ENCODE peak calls at places on chromosome 19, in five cellular contexts. E, S, H, D and I are unnamed samples.

GRCh38 chr19:56637976-56638555 is 4.9 kb upstream of the SMIM17 start:
- DNase-seq in S (peak; percentile 37), H (peak; percentile 46), E (peak; percentile 76), D (peak; percentile 71), I (peak; percentile 14)

GRCh38 chr19:17681505-17682125 is 6.5 kb downstream of the UNC13A start:
- DNase-seq in H (peak; percentile 64), E (peak; percentile 25), S (peak; percentile 65), D (peak; percentile 34), I (peak; percentile 54)

GRCh38 chr19:369876-370275 is 25.3 kb upstream of the MIER2 start:
- DNase-seq in H (no peak), E (no peak), D (no peak), S (no peak), I (no peak)

GRCh38 chr19:3403489-3404323 is 37.3 kb downstream of the NFIC start:
- DNase-seq in H (no peak), D (peak; percentile 92), S (no peak), E (no peak), I (no peak)

GRCh38 chr19:43690890-43691289 is 20.9 kb upstream of the PLAUR start:
- DNase-seq in D (no peak), E (no peak), S (no peak), H (no peak), I (no peak)

GRCh38 chr19:14718522-14719113 is 28.8 kb downstream of the ZNF333 start:
- DNase-seq in H (no peak), E (no peak), S (no peak), D (no peak), I (no peak)

GRCh38 chr19:33781536-33781935 is 15.1 kb upstream of the KCTD15 start:
- DNase-seq in D (no peak), S (no peak), E (no peak), H (no peak), I (no peak)

GRCh38 chr19:4633140-4633967 is 6.0 kb upstream of the TNFAIP8L1 start:
- DNase-seq in D (peak; percentile 66), E (peak; percentile 81), H (peak; percentile 68), S (peak; percentile 73), I (peak; percentile 47)

GRCh38 chr19:34254552-34255432 is at the start of gene GARRE1:
- DNase-seq in D (no peak), H (peak; percentile 39), E (no peak), S (peak; percentile 61), I (peak; percentile 25)

GRCh38 chr19:4908781-4909171 is 525 bp upstream of the UHRF1 start:
- DNase-seq in H (no peak), E (no peak), S (no peak), D (no peak), I (no peak)

GRCh38 chr19:34676697-34677385 is at the start of gene SCGB2B2:
- DNase-seq in H (no peak), E (peak; percentile 38), D (no peak), S (no peak), I (no peak)

GRCh38 chr19:6038634-6039405 is 60.9 kb upstream of the RANBP3 start:
- DNase-seq in S (no peak), D (no peak), H (no peak), E (no peak), I (no peak)

GRCh38 chr19:15291089-15291488 is 41.2 kb downstream of the BRD4 start:
- DNase-seq in E (no peak), H (no peak), D (peak; percentile 73), S (no peak), I (no peak)

GRCh38 chr19:3637621-3638020 is 11.0 kb upstream of the CACTIN start:
- DNase-seq in S (no peak), E (no peak), H (no peak), D (no peak), I (no peak)

GRCh38 chr19:6222884-6223283 is 56.9 kb downstream of the MLLT1 start:
- DNase-seq in D (no peak), E (no peak), H (no peak), S (no peak), I (no peak)

GRCh38 chr19:5022066-5022860 is 53.4 kb downstream of the KDM4B start:
- DNase-seq in H (no peak), E (no peak), S (no peak), D (no peak), I (no peak)

GRCh38 chr19:38118176-38118575 is 105.8 kb downstream of the DPF1 start:
- DNase-seq in S (no peak), D (no peak), E (no peak), H (no peak), I (no peak)

GRCh38 chr19:3098515-3099346 is 4.6 kb downstream of the GNA11 start:
- DNase-seq in E (no peak), H (no peak), S (no peak), D (no peak), I (no peak)

GRCh38 chr19:6743714-6744380 is 4.4 kb downstream of the TRIP10 start:
- DNase-seq in S (no peak), E (peak; percentile 47), H (no peak), D (peak; percentile 31), I (no peak)

GRCh38 chr19:5691205-5691929 is 1.3 kb downstream of the RPL36 start:
- DNase-seq in D (peak; percentile 30), S (no peak), E (peak; percentile 48), H (no peak), I (no peak)

GRCh38 chr19:4800591-4801081 is 9.1 kb downstream of the FEM1A start:
- DNase-seq in E (peak; percentile 95), S (no peak), H (no peak), D (no peak), I (no peak)

GRCh38 chr19:1076951-1077350 is 10.0 kb downstream of the ARHGAP45 start:
- DNase-seq in S (no peak), E (peak; percentile 77), H (no peak), D (no peak), I (no peak)

GRCh38 chr19:13832096-13832495 is 36.9 kb downstream of the ZSWIM4 start:
- DNase-seq in S (no peak), H (no peak), D (no peak), E (no peak), I (no peak)

GRCh38 chr19:6216236-6216995 is 63.4 kb downstream of the MLLT1 start:
- DNase-seq in D (no peak), S (no peak), E (no peak), H (no peak), I (no peak)

GRCh38 chr19:56567274-56568120 is at the start of gene ZNF470:
- DNase-seq in E (peak; percentile 46), S (peak; percentile 86), D (peak; percentile 85), H (peak; percentile 87), I (peak; percentile 78)

DNA sequence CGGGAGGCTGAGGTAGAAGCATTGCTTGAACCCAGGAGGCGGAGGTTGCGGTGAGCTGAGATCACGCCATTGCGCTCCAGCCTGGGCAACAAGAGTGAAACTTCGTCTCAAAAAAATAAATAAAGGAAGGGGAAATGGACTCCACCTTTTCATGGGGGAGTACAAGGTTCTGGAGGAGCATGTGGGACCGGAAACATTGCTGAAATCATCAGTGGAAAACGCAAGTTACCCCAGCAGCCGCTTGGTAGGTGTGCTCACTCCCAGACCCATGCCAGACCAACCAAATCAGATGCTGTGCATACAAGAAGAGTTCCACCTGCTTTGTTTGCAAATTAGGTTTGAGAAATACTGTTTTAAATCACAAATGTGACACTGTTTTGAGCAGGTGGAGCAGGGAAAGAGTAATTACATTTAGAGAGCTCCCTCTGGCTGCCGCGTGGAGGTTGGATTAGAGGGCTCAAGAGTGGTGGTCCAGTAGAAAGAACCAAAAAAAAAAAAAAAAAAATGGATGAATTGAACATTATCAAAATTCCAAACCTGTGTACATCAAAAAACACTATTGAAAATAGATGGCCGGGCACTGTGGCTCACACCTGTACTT is 4.9 kb downstream of the ERICH4 start:
- DNase-seq in S (no peak), D (no peak), E (no peak), H (no peak), I (no peak)
- TF ChIP-seq CTCF in S (no peak), D (no peak), E (peak; percentile 17), H (no peak), I (no peak)

DNA sequence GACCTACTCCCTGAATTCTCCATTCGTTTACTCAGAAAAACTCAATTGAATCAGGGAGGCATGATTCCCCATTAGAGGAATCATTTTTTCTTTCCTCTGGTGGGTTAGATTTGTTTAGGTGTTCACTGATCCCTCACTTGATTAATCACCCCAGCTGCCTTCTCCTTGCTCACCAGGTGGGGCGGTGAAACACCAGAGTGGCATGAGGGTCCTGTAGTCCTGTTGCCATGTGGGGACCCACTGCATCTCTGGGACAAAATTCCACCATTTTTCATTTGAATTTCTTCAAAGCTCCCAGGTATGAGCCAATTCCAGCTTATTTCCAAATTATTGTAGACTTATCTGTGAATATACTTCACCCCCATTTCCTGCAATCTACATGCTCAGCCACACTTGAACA is 462.7 kb upstream of the ZNF507 start:
- DNase-seq in S (no peak), E (no peak), H (no peak), D (no peak), I (no peak)
- TF ChIP-seq CTCF in S (no peak), E (no peak), H (no peak), D (no peak), I (no peak)

GRCh38 chr19:51926784-51927741 is at the start of gene ZNF613:
- DNase-seq in D (peak; percentile 94), E (peak; percentile 94), H (peak; percentile 80), S (peak; percentile 79), I (peak; percentile 60)
- TF ChIP-seq CTCF in D (no peak), E (peak; percentile 53), H (peak; percentile 53), S (no peak), I (peak; percentile 43)

GRCh38 chr19:39339636-39340035 is 2.6 kb upstream of the SAMD4B start:
- DNase-seq in E (no peak), S (no peak), H (no peak), D (no peak), I (no peak)
- TF ChIP-seq CTCF in E (no peak), S (no peak), H (no peak), D (no peak), I (no peak)

DNA sequence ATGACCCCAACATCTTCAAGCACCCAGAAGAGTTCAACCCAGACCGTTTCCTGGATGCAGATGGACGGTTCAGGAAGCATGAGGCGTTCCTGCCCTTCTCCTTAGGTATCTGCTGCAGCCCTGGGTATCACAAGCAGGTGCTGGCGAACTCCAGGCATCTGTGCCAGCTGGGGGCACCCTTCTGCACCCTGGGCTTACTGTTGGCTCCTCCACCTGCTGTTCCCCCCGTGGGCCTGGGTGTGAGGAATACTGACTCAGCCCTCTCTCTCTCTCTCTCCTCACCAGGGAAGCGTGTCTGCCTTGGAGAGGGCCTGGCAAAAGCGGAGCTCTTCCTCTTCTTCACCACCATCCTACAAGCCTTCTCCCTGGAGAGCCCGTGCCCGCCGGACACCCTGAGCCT is 13.0 kb downstream of the CYP2S1 start:
- DNase-seq in S (no peak), H (no peak), E (peak; percentile 34), D (no peak), I (no peak)
- TF ChIP-seq CTCF in S (no peak), H (no peak), E (no peak), D (no peak), I (no peak)

GRCh38 chr19:49469828-49470614 is 4.0 kb upstream of the FLT3LG start:
- DNase-seq in E (no peak), S (no peak), H (no peak), D (no peak), I (no peak)
- TF ChIP-seq CTCF in E (peak; percentile 44), S (no peak), H (no peak), D (no peak), I (no peak)

GRCh38 chr19:36488816-36489138 is 584 bp downstream of the ZNF566 start:
- DNase-seq in S (no peak), H (no peak), E (peak; percentile 12), D (no peak), I (no peak)
- TF ChIP-seq CTCF in S (no peak), H (no peak), E (peak; percentile 16), D (no peak), I (peak; percentile 8)